ENCODE peak calls at places on chromosomes 12 and 14, in six cellular contexts. O is IMR-90, I is GM12878, Z is A549, T is HepG2, N is K562. M is an unnamed sample.

GRCh38 chr12:121033625-121034349 is 5.3 kb downstream of the OASL start:
- DNase-seq in O (no peak), I (peak; percentile 38), Z (peak; percentile 60), T (no peak), N (no peak), M (no peak)

GRCh38 chr14:69093551-69094421 is 59.1 kb downstream of the DCAF5 start:
- DNase-seq in O (peak; percentile 61), I (no peak), Z (no peak), T (peak; percentile 97), N (no peak), M (no peak)

GRCh38 chr14:96681826-96682225 is 115.4 kb upstream of the VRK1 start:
- DNase-seq in O (peak; percentile 24), I (no peak), Z (no peak), T (no peak), N (no peak), M (no peak)

GRCh38 chr14:55433880-55434804 is 6.3 kb downstream of the TBPL2 start:
- DNase-seq in O (no peak), I (no peak), Z (no peak), T (no peak), N (no peak), M (no peak)

GRCh38 chr14:101088395-101088667 is 184.8 kb upstream of the RTL1 start:
- DNase-seq in O (no peak), I (no peak), Z (no peak), T (no peak), N (no peak), M (no peak)

GRCh38 chr12:48999371-49000131 is at the start of gene DDN:
- DNase-seq in O (peak; percentile 52), I (no peak), Z (peak; percentile 63), T (no peak), N (peak; percentile 78), M (peak; percentile 55)

GRCh38 chr12:81896771-81897170 is 137.6 kb upstream of the PPFIA2 start:
- DNase-seq in O (no peak), I (no peak), Z (no peak), T (no peak), N (no peak), M (no peak)

GRCh38 chr12:27906127-27906500 is 66.4 kb downstream of the PTHLH start:
- DNase-seq in O (no peak), I (no peak), Z (peak; percentile 19), T (no peak), N (no peak), M (no peak)

GRCh38 chr14:93965287-93965821 is 11.0 kb downstream of the ASB2 start:
- DNase-seq in O (peak; percentile 96), I (no peak), Z (peak; percentile 13), T (peak; percentile 38), N (no peak), M (no peak)

GRCh38 chr12:116319851-116320621 is 42.5 kb upstream of the MED13L start:
- DNase-seq in O (peak; percentile 96), I (no peak), Z (no peak), T (no peak), N (no peak), M (no peak)

GRCh38 chr12:108649126-108649525 is 15.4 kb upstream of the SELPLG start:
- DNase-seq in O (peak; percentile 75), I (no peak), Z (no peak), T (no peak), N (no peak), M (no peak)

GRCh38 chr14:53035796-53036195 is 84.9 kb upstream of the FERMT2 start:
- DNase-seq in O (peak; percentile 44), I (no peak), Z (no peak), T (no peak), N (no peak), M (no peak)
- TF ChIP-seq BHLHE40 in O (no peak), I (no peak), Z (no peak), T (no peak), N (no peak), M (no peak)

GRCh38 chr12:124096109-124096508 is 123.1 kb downstream of the ZNF664 start:
- DNase-seq in O (no peak), I (no peak), Z (no peak), T (no peak), N (no peak), M (no peak)

GRCh38 chr12:124094733-124095132 is 121.7 kb downstream of the ZNF664 start:
- DNase-seq in O (no peak), I (no peak), Z (peak; percentile 24), T (no peak), N (no peak), M (no peak)

GRCh38 chr12:124094188-124094587 is 121.2 kb downstream of the ZNF664 start:
- DNase-seq in O (no peak), I (no peak), Z (no peak), T (no peak), N (no peak), M (no peak)

GRCh38 chr12:124091835-124092234 is 118.8 kb downstream of the ZNF664 start:
- DNase-seq in O (no peak), I (no peak), Z (no peak), T (no peak), N (no peak), M (no peak)

DNA sequence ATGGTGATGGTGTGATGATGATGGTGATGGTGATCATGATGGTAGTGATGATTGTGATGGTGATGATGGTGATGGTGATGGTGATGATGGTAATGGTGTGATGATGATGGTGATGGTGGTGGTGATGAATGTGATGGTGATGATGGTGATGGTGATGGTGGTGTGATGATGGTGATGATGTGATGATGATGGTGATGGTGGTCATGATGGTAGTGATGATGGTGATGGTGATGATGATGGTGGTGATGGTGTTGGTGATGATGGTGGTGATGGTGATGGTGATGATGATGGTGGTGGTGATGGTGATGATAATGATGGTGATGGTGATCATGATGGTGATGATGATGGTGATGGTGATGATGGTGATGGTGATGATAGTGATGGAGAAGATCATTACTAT is 120.3 kb downstream of the ZNF664 start:
- DNase-seq in O (no peak), I (no peak), Z (no peak), T (no peak), N (no peak), M (no peak)
- TF ChIP-seq BHLHE40 in O (no peak), I (no peak), Z (no peak), T (no peak), N (no peak), M (no peak)

DNA sequence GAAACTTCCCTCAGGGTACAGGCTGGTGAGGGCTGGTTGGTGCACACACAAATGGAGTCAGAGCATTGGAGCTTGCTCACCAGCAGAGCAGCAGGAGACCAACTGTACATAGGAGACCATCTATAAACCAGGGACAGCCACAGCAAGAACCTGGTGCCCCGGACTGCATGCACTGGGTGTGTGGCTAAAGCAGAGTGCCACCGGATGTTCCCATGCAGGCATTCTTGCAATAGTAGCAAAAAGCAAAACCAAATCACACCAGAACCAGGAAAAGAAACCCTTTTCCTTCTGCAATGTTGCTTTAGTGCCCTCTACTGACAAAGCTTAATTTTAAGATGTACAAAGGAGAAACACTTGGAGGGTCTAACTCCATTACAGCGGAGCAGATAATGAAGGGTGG is 136.3 kb downstream of the MDGA2 start:
- DNase-seq in O (no peak), I (no peak), Z (peak; percentile 13), T (peak; percentile 10), N (no peak), M (peak; percentile 15)
- TF ChIP-seq BHLHE40 in O (no peak), I (no peak), Z (no peak), T (no peak), N (no peak), M (no peak)

GRCh38 chr12:67981236-67982164 is 7.7 kb upstream of the IFNG-AS1 start:
- DNase-seq in O (peak; percentile 89), I (no peak), Z (peak; percentile 33), T (no peak), N (no peak), M (peak; percentile 25)

GRCh38 chr12:67982165-67982563 is 7.1 kb upstream of the IFNG-AS1 start:
- DNase-seq in O (no peak), I (no peak), Z (no peak), T (no peak), N (no peak), M (no peak)

GRCh38 chr12:67977668-67978067 is 11.6 kb upstream of the IFNG-AS1 start:
- DNase-seq in O (no peak), I (no peak), Z (no peak), T (no peak), N (no peak), M (no peak)

GRCh38 chr12:67980391-67980790 is 8.9 kb upstream of the IFNG-AS1 start:
- DNase-seq in O (peak; percentile 5), I (no peak), Z (no peak), T (no peak), N (no peak), M (no peak)
- TF ChIP-seq BHLHE40 in O (no peak), I (no peak), Z (no peak), T (no peak), N (no peak), M (no peak)

DNA sequence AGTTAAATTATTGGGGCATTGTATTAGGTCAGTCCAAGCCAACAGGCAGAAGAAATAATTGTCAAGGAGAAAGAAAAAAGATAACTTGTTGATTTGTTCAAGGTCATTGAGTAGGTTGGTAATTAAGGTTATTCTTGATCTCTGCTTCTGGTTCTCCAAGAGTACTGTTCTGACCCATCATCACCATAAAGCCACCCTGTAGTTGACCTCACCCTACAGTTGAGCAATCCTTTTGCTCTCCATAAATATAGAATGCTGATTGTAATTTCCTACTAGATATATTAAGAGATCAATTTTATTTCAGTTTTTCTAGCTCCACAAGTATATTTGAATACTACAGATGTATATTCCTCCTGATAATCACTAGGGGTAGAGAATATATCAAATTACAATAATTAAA is 350.6 kb upstream of the PDE3A start:
- DNase-seq in O (no peak), I (no peak), Z (no peak), T (no peak), N (no peak), M (no peak)
- TF ChIP-seq BHLHE40 in O (no peak), I (no peak), Z (no peak), T (no peak), N (no peak), M (no peak)

DNA sequence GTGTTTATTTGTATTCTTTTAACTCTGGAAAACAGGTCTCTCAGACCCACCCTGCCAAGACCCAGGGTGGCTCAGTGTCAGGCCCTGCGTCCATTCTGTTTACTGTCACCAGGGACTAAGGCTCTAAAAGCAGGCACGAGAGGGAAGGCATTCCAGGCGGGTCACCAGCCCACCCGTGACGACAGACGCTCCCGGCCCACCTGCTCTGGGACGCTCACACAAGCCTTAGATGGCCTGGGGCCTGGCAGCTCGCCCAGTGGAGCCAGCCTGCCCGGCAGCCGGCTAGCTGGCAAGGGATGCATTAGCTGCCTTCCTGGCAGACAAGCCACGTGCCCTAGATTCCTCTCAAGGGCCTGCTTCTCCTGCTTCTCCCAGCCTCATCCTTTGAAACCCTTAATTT is 9.2 kb upstream of the NUAK1 start:
- DNase-seq in O (no peak), I (no peak), Z (no peak), T (no peak), N (no peak), M (no peak)
- TF ChIP-seq BHLHE40 in O (no peak), I (no peak), Z (no peak), T (no peak), N (no peak), M (no peak)

GRCh38 chr12:21699851-21700250 is 42.2 kb upstream of the LDHB start:
- DNase-seq in O (no peak), I (no peak), Z (no peak), T (no peak), N (no peak), M (no peak)

GRCh38 chr12:21704847-21705246 is 47.2 kb upstream of the LDHB start:
- DNase-seq in O (no peak), I (no peak), Z (no peak), T (no peak), N (no peak), M (no peak)
- TF ChIP-seq BHLHE40 in O (no peak), I (no peak), Z (no peak), T (no peak), N (no peak), M (no peak)

GRCh38 chr12:124979568-124979967 is 9.4 kb downstream of the DHX37 start:
- DNase-seq in O (no peak), I (no peak), Z (no peak), T (no peak), N (no peak), M (no peak)
- TF ChIP-seq BHLHE40 in O (no peak), I (no peak), Z (no peak), T (no peak), N (no peak), M (no peak)